ENCODE peak calls at places on chromosomes 1 and 21, in six cellular contexts. H is sigmoid colon, P is mammary epithelial cell, I is adrenal gland, F is ovary, C is AG09309. U is an unnamed sample.

GRCh38 chr1:214551052-214551435 is 358 bp downstream of the PTPN14 start:
- DNase-seq in H (peak), P (no peak), I (no peak), F (peak), C (no peak), U (peak)

GRCh38 chr1:68329096-68329835 is 96.9 kb upstream of the WLS start:
- DNase-seq in H (no peak), P (no peak), I (no peak), F (no peak), C (no peak), U (no peak)

GRCh38 chr1:205091043-205091740 is 6.9 kb upstream of the TMEM81 start:
- DNase-seq in H (no peak), P (no peak), I (no peak), F (no peak), C (peak), U (no peak)

GRCh38 chr1:170545476-170545875 is 13.5 kb downstream of the GORAB start:
- DNase-seq in H (no peak), P (peak), I (no peak), F (no peak), C (peak), U (no peak)

GRCh38 chr1:17232759-17233661 is 15.9 kb upstream of the PADI3 start:
- DNase-seq in H (no peak), P (peak), I (no peak), F (no peak), C (peak), U (no peak)

GRCh38 chr1:59971464-59971911 is 44.9 kb upstream of the CYP2J2 start:
- DNase-seq in H (peak), P (peak), I (peak), F (peak), C (no peak), U (no peak)

GRCh38 chr1:8226747-8227146 is 91.2 kb upstream of the SLC45A1 start:
- DNase-seq in H (no peak), P (no peak), I (no peak), F (no peak), C (no peak), U (no peak)

GRCh38 chr1:218809625-218810024 is 364.1 kb upstream of the LYPLAL1 start:
- DNase-seq in H (no peak), P (peak), I (no peak), F (no peak), C (no peak), U (no peak)

GRCh38 chr21:16159213-16159970 is 429.6 kb downstream of the USP25 start:
- DNase-seq in H (no peak), P (no peak), I (no peak), F (no peak), C (no peak), U (no peak)

GRCh38 chr1:72075411-72075810 is 206.9 kb downstream of the NEGR1 start:
- DNase-seq in H (no peak), P (no peak), I (no peak), F (no peak), C (no peak), U (no peak)

GRCh38 chr1:206935491-206936067 is 10.7 kb downstream of the PIGR start:
- DNase-seq in H (no peak), P (no peak), I (no peak), F (no peak), C (no peak), U (no peak)

GRCh38 chr1:64555947-64556346 is 86.0 kb downstream of the CACHD1 start:
- DNase-seq in H (no peak), P (no peak), I (no peak), F (no peak), C (no peak), U (no peak)

GRCh38 chr21:42232176-42232825 is 13.4 kb downstream of the ABCG1 start:
- DNase-seq in H (peak), P (no peak), I (no peak), F (no peak), C (no peak), U (peak)

GRCh38 chr1:153288634-153289275 is 24.0 kb downstream of the PGLYRP3 start:
- DNase-seq in H (no peak), P (peak), I (no peak), F (no peak), C (no peak), U (no peak)
- TF ChIP-seq CTCF in H (no peak), P (peak), I (peak), F (no peak), C (peak), U (peak)

GRCh38 chr21:44490816-44491215 is 35.5 kb downstream of the LRRC3 start:
- DNase-seq in H (no peak), P (no peak), I (no peak), F (no peak), C (no peak), U (no peak)

GRCh38 chr21:44492572-44493385 is 37.5 kb downstream of the LRRC3 start:
- DNase-seq in H (no peak), P (peak), I (no peak), F (no peak), C (no peak), U (no peak)

GRCh38 chr21:44487831-44488230 is 32.5 kb downstream of the LRRC3 start:
- DNase-seq in H (no peak), P (no peak), I (no peak), F (no peak), C (no peak), U (no peak)

GRCh38 chr21:44490405-44490804 is 35.1 kb downstream of the LRRC3 start:
- DNase-seq in H (no peak), P (no peak), I (no peak), F (no peak), C (no peak), U (no peak)

GRCh38 chr21:44489962-44490361 is 34.7 kb downstream of the LRRC3 start:
- DNase-seq in H (no peak), P (no peak), I (no peak), F (no peak), C (no peak), U (no peak)
- TF ChIP-seq CTCF in H (no peak), P (no peak), I (no peak), F (no peak), C (peak), U (peak)

DNA sequence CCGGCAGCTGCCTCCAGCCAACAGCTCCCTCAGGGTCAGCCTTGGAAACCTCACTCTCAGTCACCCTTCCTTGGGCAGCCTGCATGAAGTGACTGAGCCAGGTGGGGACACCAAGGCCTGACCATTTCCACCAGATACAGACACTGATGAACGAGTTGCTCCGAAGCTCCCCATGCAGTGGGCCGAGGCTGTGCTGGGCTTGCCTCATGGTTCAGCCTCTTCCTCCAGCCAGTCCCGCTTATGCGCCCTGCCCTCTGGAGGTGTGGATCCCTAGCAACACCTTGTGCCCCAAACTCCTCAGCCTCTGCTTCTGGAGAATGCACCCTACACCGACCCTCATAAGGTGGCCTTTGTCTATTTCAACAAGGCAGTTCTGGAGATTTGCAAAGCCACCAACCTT is 236.0 kb downstream of the RRAGC start:
- DNase-seq in H (no peak), P (no peak), I (no peak), F (no peak), C (no peak), U (no peak)
- TF ChIP-seq CTCF in H (no peak), P (no peak), I (no peak), F (no peak), C (no peak), U (no peak)

GRCh38 chr1:110544753-110545152 is 25.8 kb upstream of the KCNA10 start:
- DNase-seq in H (no peak), P (no peak), I (no peak), F (no peak), C (no peak), U (no peak)

GRCh38 chr1:110547017-110547416 is 28.0 kb upstream of the KCNA10 start:
- DNase-seq in H (no peak), P (no peak), I (no peak), F (no peak), C (no peak), U (no peak)

GRCh38 chr1:110551278-110551809 is 32.4 kb upstream of the KCNA10 start:
- DNase-seq in H (no peak), P (no peak), I (no peak), F (no peak), C (no peak), U (no peak)

GRCh38 chr1:110545492-110545891 is 26.5 kb upstream of the KCNA10 start:
- DNase-seq in H (no peak), P (no peak), I (no peak), F (no peak), C (no peak), U (no peak)

DNA sequence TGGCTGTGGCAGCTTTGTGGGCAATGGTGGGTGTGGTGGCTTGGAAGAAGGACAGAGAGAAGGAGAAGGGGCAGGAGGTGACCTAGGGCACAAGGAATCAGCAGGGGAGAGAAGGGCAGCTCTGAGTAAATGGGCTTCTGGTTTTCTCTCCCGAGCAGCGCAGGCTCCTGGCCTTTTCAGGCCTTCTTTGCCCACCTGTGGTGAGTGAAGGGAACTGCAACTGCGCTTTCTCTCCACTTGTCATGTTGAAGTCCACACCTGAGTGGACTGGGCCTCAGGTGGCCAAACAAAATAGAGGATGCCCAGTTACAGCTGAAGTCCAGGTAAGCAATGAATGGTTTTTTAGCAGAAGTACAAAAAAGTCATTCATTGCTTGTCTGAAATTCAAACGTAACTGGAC is 29.4 kb upstream of the KCNA10 start:
- DNase-seq in H (no peak), P (no peak), I (no peak), F (no peak), C (no peak), U (no peak)
- TF ChIP-seq CTCF in H (no peak), P (peak), I (peak), F (no peak), C (peak), U (peak)

U was measured in chondrocyte.